ENCODE peak calls at places on chromosomes 4 and X, in seven cellular contexts. Z is neuronal stem cell, Y is neural progenitor cell, U is WERI-Rb-1, F is heart right ventricle, J is heart left ventricle, N is cardiac muscle cell. C is an unnamed sample. For H3K9me3, the result is how much of the 10 kb centered on the place peaks cover.

GRCh38 chr4:68141852-68142251 is 12.2 kb upstream of the TMPRSS11F start:
- DNase-seq in Z (no peak), Y (no peak), U (no peak), F (no peak), J (no peak), N (no peak), C (no peak)

GRCh38 chr4:124807421-124807820 is 94.9 kb upstream of the ANKRD50 start:
- DNase-seq in Z (no peak), Y (no peak), U (no peak), F (no peak), J (no peak), N (no peak), C (no peak)

GRCh38 chrX:103183912-103184311 is 31.0 kb upstream of the BEX4 start:
- DNase-seq in Z (no peak), Y (no peak), U (no peak), F (no peak), J (no peak), N (no peak), C (no peak)

GRCh38 chrX:48937065-48937907 is 18.5 kb upstream of the PIM2 start:
- DNase-seq in Z (no peak), Y (peak), U (no peak), F (peak), J (peak), N (peak), C (peak)

GRCh38 chrX:78123190-78123589 is 16.3 kb downstream of the TAF9B start:
- DNase-seq in Z (no peak), Y (no peak), U (no peak), F (no peak), J (no peak), N (no peak), C (no peak)

GRCh38 chr4:2809610-2810180 is 16.8 kb downstream of the SH3BP2 start:
- DNase-seq in Z (no peak), Y (no peak), U (no peak), F (peak), J (no peak), N (no peak), C (no peak)

GRCh38 chr4:3675251-3676115 is 90.7 kb upstream of the ADRA2C start:
- DNase-seq in Z (no peak), Y (no peak), U (no peak), F (no peak), J (peak), N (no peak), C (no peak)

GRCh38 chr4:177380730-177381287 is 61.4 kb downstream of the AGA start:
- DNase-seq in Z (no peak), Y (peak), U (peak), F (no peak), J (no peak), N (no peak), C (no peak)

GRCh38 chr4:47075919-47076318 is 44.6 kb downstream of the GABRB1 start:
- DNase-seq in Z (no peak), Y (no peak), U (peak), F (no peak), J (no peak), N (no peak), C (no peak)

GRCh38 chr4:6227412-6228157 is 27.2 kb upstream of the JAKMIP1 start:
- DNase-seq in Z (no peak), Y (no peak), U (no peak), F (no peak), J (no peak), N (no peak), C (no peak)

GRCh38 chr4:161252520-161253141 is 911.2 kb downstream of the FSTL5 start:
- DNase-seq in Z (no peak), Y (no peak), U (peak), F (no peak), J (no peak), N (peak), C (no peak)

GRCh38 chrX:49053223-49054072 is 5.4 kb upstream of the CCDC120 start:
- DNase-seq in Z (peak), Y (peak), U (peak), F (peak), J (peak), N (peak), C (peak)

GRCh38 chr4:124111922-124112321 is 600.6 kb downstream of the ANKRD50 start:
- DNase-seq in Z (peak), Y (peak), U (peak), F (no peak), J (no peak), N (peak), C (no peak)

GRCh38 chr4:189185810-189186432 is 754.8 kb upstream of the FRG1 start:
- DNase-seq in Z (peak), Y (peak), U (no peak), F (no peak), J (no peak), N (no peak), C (no peak)

GRCh38 chr4:27154706-27155105 is 294.1 kb downstream of the STIM2 start:
- DNase-seq in Z (no peak), Y (no peak), U (no peak), F (no peak), J (no peak), N (peak), C (no peak)

GRCh38 chr4:154329268-154329858 is 162.2 kb downstream of the DCHS2 start:
- DNase-seq in Z (no peak), Y (peak), U (no peak), F (no peak), J (no peak), N (peak), C (no peak)

GRCh38 chr4:2924286-2924685 is 38.9 kb downstream of the NOP14 start:
- DNase-seq in Z (no peak), Y (no peak), U (no peak), F (no peak), J (peak), N (no peak), C (no peak)

GRCh38 chr4:173763374-173763773 is 233.3 kb upstream of the HAND2 start:
- DNase-seq in Z (no peak), Y (no peak), U (no peak), F (no peak), J (no peak), N (no peak), C (no peak)

GRCh38 chrX:121641560-121641959 is 594.1 kb downstream of the GLUD2 start:
- DNase-seq in Z (no peak), Y (no peak), U (no peak), F (no peak), J (no peak), N (peak), C (no peak)

GRCh38 chrX:132958086-132958703 is at the start of gene HS6ST2:
- DNase-seq in Z (peak), Y (peak), U (no peak), F (peak), J (no peak), N (no peak), C (no peak)

GRCh38 chr4:19776929-19777328 is 474.8 kb upstream of the SLIT2 start:
- DNase-seq in Z (no peak), Y (no peak), U (no peak), F (no peak), J (no peak), N (peak), C (no peak)

GRCh38 chr4:14906805-14907204 is 95.5 kb upstream of the CPEB2 start:
- DNase-seq in Z (no peak), Y (no peak), U (no peak), F (no peak), J (no peak), N (no peak), C (no peak)

GRCh38 chrX:103716967-103717366 is 6.3 kb downstream of the TMEM31 start:
- DNase-seq in Z (no peak), Y (no peak), U (no peak), F (no peak), J (no peak), N (peak), C (no peak)

GRCh38 chr4:61425315-61425714 is 225.2 kb downstream of the ADGRL3 start:
- DNase-seq in Z (no peak), Y (no peak), U (no peak), F (no peak), J (no peak), N (no peak), C (no peak)

GRCh38 chr4:20512053-20512810 is 188.0 kb upstream of the PACRGL start:
- DNase-seq in Z (no peak), Y (no peak), U (no peak), F (no peak), J (no peak), N (peak), C (no peak)

GRCh38 chr4:100224160-100224559 is 33.9 kb upstream of the DDIT4L start:
- DNase-seq in Z (no peak), Y (peak), U (no peak), F (no peak), J (no peak), N (no peak), C (no peak)

GRCh38 chr4:100224701-100225100 is 34.4 kb upstream of the DDIT4L start:
- DNase-seq in Z (no peak), Y (peak), U (no peak), F (no peak), J (no peak), N (no peak), C (no peak)
- H3K9me3 ChIP-seq in Z (under half), Y (under half), U (under half), F (under half), J (under half), N (under half), C (under half)

GRCh38 chr4:1250527-1250812 is 1.5 kb upstream of the CTBP1 start:
- DNase-seq in Z (no peak), Y (no peak), U (no peak), F (no peak), J (no peak), N (no peak), C (no peak)
- H3K9me3 ChIP-seq in Z (half or more), Y (under half), U (under half), F (under half), J (under half), N (under half), C (under half)

DNA sequence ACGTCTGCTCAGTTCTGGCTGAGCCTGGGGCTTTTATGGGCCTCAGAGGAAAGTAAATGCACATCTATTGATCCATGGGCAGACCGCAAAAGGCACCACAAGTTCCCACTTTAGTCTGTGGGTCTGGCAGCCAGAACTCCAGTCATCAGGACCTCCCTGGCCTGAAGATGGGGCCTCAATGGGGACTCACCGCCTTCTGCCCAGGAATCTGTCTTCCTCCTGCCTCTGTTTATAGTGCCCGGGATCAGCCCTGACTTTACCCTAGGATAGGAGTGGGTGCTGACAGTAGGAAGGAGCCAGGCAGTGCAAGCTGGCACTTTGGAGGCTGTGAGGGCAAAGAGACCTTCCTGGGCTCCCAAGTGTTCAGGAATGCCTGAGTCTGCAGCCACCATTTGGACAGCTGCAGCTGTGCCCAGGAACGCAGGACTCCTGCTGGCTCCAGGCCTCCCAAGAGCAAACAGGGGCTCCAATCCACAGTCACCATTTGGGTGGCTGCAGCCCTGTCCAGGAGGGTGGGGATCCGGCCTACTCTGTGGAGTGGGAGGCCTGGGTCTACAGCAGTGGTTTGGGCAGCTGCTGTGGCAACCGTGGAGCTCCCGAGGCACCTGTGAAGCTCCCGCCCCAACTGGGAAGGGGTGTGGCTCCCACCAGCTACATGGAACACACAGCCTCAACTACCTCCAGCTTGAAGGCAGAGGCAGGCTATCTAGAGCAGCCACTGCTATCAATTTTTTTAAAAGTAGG is 1440.9 kb upstream of the ADGRL3 start:
- DNase-seq in Z (no peak), Y (no peak), U (no peak), F (no peak), J (no peak), N (no peak), C (no peak)
- H3K9me3 ChIP-seq in Z (under half), Y (under half), U (under half), F (under half), J (under half), N (under half), C (under half)

DNA sequence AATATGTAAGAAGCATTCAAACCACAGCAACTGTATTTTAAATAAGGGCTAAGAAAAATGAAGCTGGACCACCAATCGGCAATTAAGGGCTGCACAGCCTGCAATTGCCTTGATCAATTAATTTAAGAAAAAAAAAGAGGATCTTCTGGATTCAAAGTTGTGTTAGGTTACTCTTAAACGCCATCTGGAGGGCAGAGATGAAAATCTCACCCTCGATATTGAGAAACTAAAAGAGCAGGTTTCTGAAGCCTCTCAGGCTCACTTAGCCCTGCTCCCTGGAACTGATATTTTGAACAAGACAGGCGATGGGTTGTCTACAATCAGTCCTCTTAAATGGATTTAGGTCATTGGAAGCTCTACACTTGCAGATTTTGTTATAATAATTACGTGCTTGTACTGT is 579.4 kb downstream of the GRXCR1 start:
- DNase-seq in Z (no peak), Y (no peak), U (no peak), F (no peak), J (no peak), N (no peak), C (no peak)
- H3K9me3 ChIP-seq in Z (under half), Y (under half), U (under half), F (half or more), J (under half), N (under half), C (under half)

C was measured in T-helper 17 cell.